ENCODE peak calls at places on chromosomes 16 and 17, in five cellular contexts. C, T, M, A and J are unnamed samples.

GRCh38 chr16:65744401-65744800 is 622.1 kb upstream of the CDH5 start:
- DNase-seq in M (no peak), T (no peak), C (no peak), A (no peak), J (no peak)

GRCh38 chr17:29090746-29091395 is 47.9 kb downstream of the PIPOX start:
- DNase-seq in C (no peak), M (no peak), T (no peak), A (no peak), J (no peak)

GRCh38 chr16:27906883-27907282 is 156.6 kb downstream of the GSG1L start:
- DNase-seq in T (no peak), M (no peak), A (no peak), C (no peak), J (peak; percentile 6)

GRCh38 chr16:67571464-67571863 is 9.1 kb downstream of the CTCF start:
- DNase-seq in T (no peak), M (no peak), A (no peak), C (no peak), J (no peak)

GRCh38 chr16:66446737-66447136 is 19.6 kb downstream of the BEAN1 start:
- DNase-seq in A (no peak), T (no peak), C (no peak), M (peak; percentile 38), J (peak; percentile 79)

GRCh38 chr16:72467157-72467759 is 295.3 kb upstream of the PMFBP1 start:
- DNase-seq in C (no peak), M (no peak), A (peak; percentile 6), T (no peak), J (peak; percentile 61)

GRCh38 chr16:84391151-84391873 is 23.0 kb downstream of the ATP2C2 start:
- DNase-seq in C (no peak), A (no peak), M (no peak), T (no peak), J (no peak)

GRCh38 chr17:12088035-12088434 is 67.4 kb downstream of the MAP2K4 start:
- DNase-seq in A (no peak), T (no peak), M (no peak), C (no peak), J (no peak)

GRCh38 chr16:68756250-68757051 is 19.4 kb downstream of the CDH1 start:
- DNase-seq in C (no peak), T (no peak), M (no peak), A (no peak), J (peak; percentile 97)

GRCh38 chr16:569445-570254 is at the start of gene PIGQ:
- DNase-seq in T (no peak), A (no peak), C (peak; percentile 44), M (peak; percentile 84), J (peak; percentile 45)

GRCh38 chr16:86046901-86047300 is 147.9 kb downstream of the IRF8 start:
- DNase-seq in T (no peak), M (peak; percentile 48), A (no peak), C (no peak), J (no peak)

GRCh38 chr16:76114681-76115080 is 162.5 kb upstream of the CNTNAP4 start:
- DNase-seq in T (no peak), C (no peak), A (no peak), M (no peak), J (peak; percentile 5)

GRCh38 chr17:17314501-17315071 is 11.4 kb downstream of the NT5M start:
- DNase-seq in A (no peak), T (no peak), M (peak; percentile 25), C (no peak), J (no peak)

GRCh38 chr17:49583226-49583625 is 7.6 kb downstream of the NXPH3 start:
- DNase-seq in T (no peak), C (no peak), A (no peak), M (no peak), J (no peak)

GRCh38 chr17:49582789-49583188 is 7.1 kb downstream of the NXPH3 start:
- DNase-seq in C (no peak), T (no peak), M (no peak), A (no peak), J (peak; percentile 49)

GRCh38 chr17:49583889-49584288 is 8.2 kb downstream of the NXPH3 start:
- DNase-seq in T (no peak), C (no peak), A (no peak), M (no peak), J (no peak)

GRCh38 chr17:49587366-49588073 is 11.8 kb downstream of the NXPH3 start:
- DNase-seq in A (no peak), M (peak; percentile 50), C (no peak), T (no peak), J (no peak)

GRCh38 chr17:49585422-49586027 is 9.9 kb downstream of the NXPH3 start:
- DNase-seq in M (peak; percentile 46), A (no peak), C (no peak), T (no peak), J (no peak)
- TF ChIP-seq CTCF in M (no peak), A (peak; percentile 32), C (peak; percentile 40), T (no peak), J (no peak)

GRCh38 chr17:41417576-41418015 is 6.8 kb downstream of the KRT37 start:
- DNase-seq in T (no peak), M (no peak), A (no peak), C (peak; percentile 26), J (peak; percentile 34)
- TF ChIP-seq CTCF in T (peak; percentile 38), M (no peak), A (peak; percentile 31), C (peak; percentile 70), J (peak; percentile 37)

DNA sequence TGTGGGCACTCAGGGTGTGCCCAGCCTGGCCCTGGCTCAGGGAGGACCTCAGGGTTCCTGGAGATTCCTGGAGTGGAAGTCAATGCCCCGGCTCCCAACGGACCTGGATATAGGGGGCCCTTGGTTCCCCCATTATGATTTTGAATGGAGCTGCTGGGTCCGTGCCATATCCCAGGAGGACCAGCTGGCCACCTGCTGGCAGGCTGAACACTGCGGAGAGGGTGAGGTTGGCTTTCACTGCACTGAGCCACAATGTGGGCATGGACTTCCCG is 23.6 kb downstream of the USP6 start:
- DNase-seq in C (no peak), T (no peak), A (no peak), M (no peak), J (no peak)
- TF ChIP-seq CTCF in C (no peak), T (no peak), A (no peak), M (no peak), J (no peak)

GRCh38 chr17:1907216-1907631 is 77.4 kb downstream of the RPA1 start:
- DNase-seq in T (no peak), M (no peak), A (no peak), C (no peak), J (no peak)

GRCh38 chr17:1907818-1908698 is 78.3 kb downstream of the RPA1 start:
- DNase-seq in A (no peak), C (no peak), M (no peak), T (no peak), J (no peak)

GRCh38 chr17:1909985-1910384 is 80.2 kb downstream of the RPA1 start:
- DNase-seq in C (no peak), T (no peak), A (no peak), M (no peak), J (no peak)

GRCh38 chr17:1906622-1907021 is 76.8 kb downstream of the RPA1 start:
- DNase-seq in A (no peak), M (no peak), C (no peak), T (no peak), J (no peak)

GRCh38 chr17:1908699-1909309 is 79.0 kb downstream of the RPA1 start:
- DNase-seq in A (peak; percentile 48), M (peak; percentile 75), T (no peak), C (peak; percentile 46), J (peak; percentile 81)
- TF ChIP-seq CTCF in A (peak; percentile 85), M (peak; percentile 34), T (peak; percentile 53), C (peak; percentile 76), J (peak; percentile 73)

DNA sequence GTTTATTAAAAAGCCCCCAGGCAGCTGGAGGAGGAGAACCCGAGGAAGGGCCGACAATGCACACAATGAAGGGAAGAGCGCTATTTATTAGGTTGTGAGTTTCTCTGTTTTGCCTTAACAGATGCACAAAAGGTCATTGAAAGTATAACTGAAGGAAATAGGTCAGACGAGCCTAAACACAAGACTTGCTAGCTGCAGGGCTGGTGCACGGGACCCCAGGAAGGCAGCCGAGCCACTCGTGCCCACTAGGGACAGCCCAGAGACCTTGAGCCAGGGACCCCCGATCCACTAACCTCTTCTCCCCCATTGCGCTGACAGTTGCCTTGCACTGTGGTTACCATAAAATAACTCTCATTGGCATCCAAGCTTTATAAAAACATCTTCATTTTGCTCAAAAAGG is 11.3 kb downstream of the LITAFD start:
- DNase-seq in T (no peak), M (peak; percentile 36), A (no peak), C (no peak), J (no peak)
- TF ChIP-seq CTCF in T (no peak), M (no peak), A (no peak), C (no peak), J (no peak)

GRCh38 chr17:39450847-39451581 is at the start of gene MED1:
- DNase-seq in C (peak; percentile 85), A (peak; percentile 96), M (peak; percentile 97), T (peak; percentile 86), J (peak; percentile 99)
- TF ChIP-seq CTCF in C (no peak), A (no peak), M (no peak), T (no peak), J (no peak)

DNA sequence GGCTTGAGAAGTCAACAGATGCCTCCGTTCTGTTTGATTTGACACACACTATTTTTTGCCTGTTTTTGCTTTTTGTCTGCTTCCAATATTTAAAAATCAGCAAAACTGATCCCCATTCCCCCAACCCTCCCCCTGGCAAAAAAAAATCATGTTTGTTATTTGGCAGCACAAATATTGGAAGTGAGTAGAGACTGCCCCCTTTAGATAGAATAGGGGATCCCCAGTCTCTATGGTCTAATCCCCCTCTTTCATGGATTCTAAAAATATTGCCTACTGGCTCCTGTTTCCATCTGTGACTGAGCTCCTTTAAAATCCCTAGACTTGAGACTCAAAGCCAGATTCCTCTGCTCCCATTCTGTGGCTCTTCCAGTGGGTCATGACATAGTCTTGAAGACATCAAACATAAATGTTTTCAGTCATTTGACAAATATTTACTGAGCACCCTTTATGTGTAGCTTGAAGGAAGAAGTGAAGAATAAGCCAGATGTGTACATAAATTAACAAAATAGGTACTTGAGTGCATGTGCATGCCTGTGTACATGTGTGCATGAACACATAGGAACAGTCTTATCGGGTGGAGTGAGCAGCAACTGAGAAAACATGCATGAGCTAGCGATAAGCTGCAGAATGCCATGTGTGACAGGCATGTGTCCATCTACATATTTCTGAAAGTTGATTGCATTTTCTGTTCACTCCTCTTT is 101.2 kb downstream of the SALL1 start:
- DNase-seq in C (no peak), T (no peak), A (no peak), M (no peak), J (peak; percentile 3)
- TF ChIP-seq CTCF in C (peak; percentile 18), T (no peak), A (no peak), M (no peak), J (no peak)